ENCODE peak calls at places on chromosome 5, in six cellular contexts. O, L, B, K, I and X are unnamed samples.

GRCh38 chr5:59391576-59391975 is 501.9 kb downstream of the PDE4D start:
- ATAC-seq in I (no peak), B (no peak), K (no peak), L (no peak), O (no peak), X (no peak)

GRCh38 chr5:91182763-91183162 is 200.4 kb downstream of the ARRDC3 start:
- ATAC-seq in I (no peak), O (no peak), B (no peak), K (peak; percentile 28), L (peak; percentile 94), X (peak; percentile 90)

GRCh38 chr5:158737536-158738027 is 362.1 kb downstream of the EBF1 start:
- ATAC-seq in L (no peak), O (no peak), K (no peak), I (no peak), B (no peak), X (no peak)

GRCh38 chr5:134020188-134020587 is 15.4 kb upstream of the VDAC1 start:
- ATAC-seq in O (no peak), L (peak; percentile 59), B (no peak), I (no peak), K (no peak), X (peak; percentile 60)

GRCh38 chr5:113057437-113058052 is 80.9 kb downstream of the DCP2 start:
- ATAC-seq in O (no peak), B (no peak), I (no peak), K (peak; percentile 42), L (no peak), X (peak; percentile 70)

GRCh38 chr5:80238078-80238477 is 17.8 kb downstream of the SERINC5 start:
- ATAC-seq in O (no peak), I (no peak), K (no peak), B (peak; percentile 50), L (peak; percentile 56), X (no peak)

GRCh38 chr5:154418344-154418820 is 27.4 kb upstream of the SAP30L start:
- ATAC-seq in O (no peak), B (no peak), K (no peak), I (no peak), L (no peak), X (no peak)

GRCh38 chr5:1468247-1468612 is 23.0 kb upstream of the SLC6A3 start:
- ATAC-seq in I (no peak), L (peak; percentile 40), B (no peak), K (no peak), O (no peak), X (no peak)

GRCh38 chr5:139829471-139829870 is 33.9 kb downstream of the PSD2 start:
- ATAC-seq in B (no peak), O (no peak), K (no peak), L (no peak), I (no peak), X (no peak)

GRCh38 chr5:132044207-132044606 is 16.2 kb upstream of the IL3 start:
- ATAC-seq in O (no peak), I (no peak), K (no peak), B (no peak), L (peak; percentile 33), X (no peak)

GRCh38 chr5:53052499-53052898 is 57.1 kb downstream of the MOCS2 start:
- ATAC-seq in L (no peak), K (no peak), O (no peak), B (no peak), I (no peak), X (no peak)

GRCh38 chr5:126208691-126209090 is 214.5 kb upstream of the GRAMD2B start:
- ATAC-seq in K (no peak), O (no peak), L (no peak), B (no peak), I (no peak), X (peak; percentile 93)

GRCh38 chr5:180169246-180170110 is 39.5 kb downstream of the RASGEF1C start:
- ATAC-seq in B (no peak), L (no peak), I (no peak), K (no peak), O (no peak), X (no peak)

GRCh38 chr5:124655211-124655880 is 91.1 kb downstream of the ZNF608 start:
- ATAC-seq in O (no peak), I (no peak), B (no peak), L (peak; percentile 0), K (peak; percentile 59), X (no peak)

GRCh38 chr5:169657127-169657526 is 20.1 kb downstream of the DOCK2 start:
- ATAC-seq in K (no peak), B (peak; percentile 59), O (peak; percentile 60), I (peak; percentile 76), L (no peak), X (no peak)

GRCh38 chr5:132495063-132495671 is 4.6 kb upstream of the IRF1 start:
- ATAC-seq in I (peak; percentile 4), O (no peak), K (no peak), L (no peak), B (peak; percentile 7), X (no peak)

GRCh38 chr5:79535477-79536192 is 21.7 kb upstream of the HOMER1 start:
- ATAC-seq in L (no peak), B (peak; percentile 28), I (no peak), O (no peak), K (no peak), X (no peak)

GRCh38 chr5:97874491-97874890 is 691.4 kb upstream of the RIOK2 start:
- ATAC-seq in I (no peak), L (no peak), B (no peak), O (no peak), K (no peak), X (no peak)

GRCh38 chr5:95155888-95156287 is 129.0 kb downstream of the MCTP1 start:
- ATAC-seq in L (no peak), K (no peak), B (no peak), O (no peak), I (no peak), X (no peak)

GRCh38 chr5:179558912-179559279 is 8.5 kb downstream of the RUFY1 start:
- ATAC-seq in I (no peak), L (peak; percentile 61), O (no peak), K (peak; percentile 22), B (no peak), X (no peak)

GRCh38 chr5:177476531-177477233 is 3.2 kb upstream of the DBN1 start:
- ATAC-seq in K (no peak), O (no peak), I (no peak), B (no peak), L (no peak), X (peak; percentile 2)

GRCh38 chr5:14745753-14746152 is 81.2 kb downstream of the OTULIN start:
- ATAC-seq in K (no peak), L (no peak), B (peak; percentile 81), O (peak; percentile 85), I (peak; percentile 51), X (no peak)

GRCh38 chr5:135444881-135445280 is 2.3 kb downstream of the DCANP1 start:
- ATAC-seq in L (no peak), B (no peak), K (no peak), O (no peak), I (no peak), X (no peak)

GRCh38 chr5:81486711-81487110 is 92.8 kb upstream of the ACOT12 start:
- ATAC-seq in O (no peak), L (no peak), I (no peak), K (no peak), B (no peak), X (no peak)

GRCh38 chr5:73748510-73749410 is 122.8 kb downstream of the ARHGEF28 start:
- ATAC-seq in O (no peak), L (no peak), B (no peak), K (no peak), I (no peak), X (peak; percentile 22)

GRCh38 chr5:127086583-127086982 is 13.3 kb upstream of the C5orf63 start:
- ATAC-seq in K (no peak), I (no peak), O (no peak), B (no peak), L (peak; percentile 62), X (peak; percentile 30)

GRCh38 chr5:72378636-72379289 is 58.6 kb downstream of the PTCD2 start:
- ATAC-seq in O (no peak), B (no peak), I (no peak), L (no peak), K (peak; percentile 68), X (peak; percentile 50)

GRCh38 chr5:167892352-167893115 is 398.9 kb upstream of the WWC1 start:
- ATAC-seq in B (no peak), K (no peak), O (no peak), L (no peak), I (no peak), X (no peak)

GRCh38 chr5:179608131-179608581 is 15.3 kb downstream of the HNRNPH1 start:
- ATAC-seq in B (peak; percentile 37), K (peak; percentile 14), L (peak; percentile 8), O (peak; percentile 78), I (peak; percentile 71), X (peak; percentile 3)

GRCh38 chr5:28734396-28734795 is 1696.0 kb upstream of the CDH9 start:
- ATAC-seq in I (no peak), B (no peak), O (no peak), L (no peak), K (peak; percentile 85), X (no peak)

GRCh38 chr5:118592678-118593328 is 395.5 kb downstream of the DTWD2 start:
- ATAC-seq in L (no peak), K (no peak), O (no peak), I (no peak), B (no peak), X (no peak)

GRCh38 chr5:14946813-14947640 is 75.4 kb upstream of the ANKH start:
- ATAC-seq in B (peak; percentile 89), L (peak; percentile 92), I (peak; percentile 85), K (peak; percentile 72), O (peak; percentile 89), X (peak; percentile 76)